ENCODE peak calls at places on chromosomes 4 and X, in five cellular contexts. L is tibial nerve, E is Karpas-422, M is lower leg skin, K is tibial artery. B is an unnamed sample.

GRCh38 chr4:24476209-24476781 is 108.1 kb downstream of the DHX15 start:
- DNase-seq in L (no peak), E (peak), M (no peak), K (no peak), B (peak)

GRCh38 chrX:22652596-22652995 is 347.2 kb upstream of the DDX53 start:
- DNase-seq in L (no peak), E (no peak), M (no peak), K (no peak), B (no peak)

GRCh38 chr4:73828945-73829344 is 7.5 kb upstream of the CXCL6 start:
- DNase-seq in L (no peak), E (no peak), M (no peak), K (no peak), B (peak)

GRCh38 chr4:66273110-66273509 is 602.8 kb upstream of the EPHA5 start:
- DNase-seq in L (no peak), E (no peak), M (no peak), K (no peak), B (no peak)

GRCh38 chrX:53239474-53239873 is 14.5 kb upstream of the KDM5C start:
- DNase-seq in L (no peak), E (peak), M (no peak), K (no peak), B (no peak)

GRCh38 chrX:39677987-39678840 is 419.5 kb downstream of the BCOR start:
- DNase-seq in L (no peak), E (peak), M (no peak), K (no peak), B (no peak)

GRCh38 chr4:87193958-87194675 is 26.3 kb downstream of the KLHL8 start:
- DNase-seq in L (no peak), E (no peak), M (no peak), K (no peak), B (no peak)

GRCh38 chrX:151181088-151181487 is 4.7 kb downstream of the GPR50 start:
- DNase-seq in L (no peak), E (no peak), M (no peak), K (no peak), B (no peak)

GRCh38 chr4:57075353-57075752 is 34.8 kb downstream of the IGFBP7 start:
- DNase-seq in L (no peak), E (no peak), M (no peak), K (no peak), B (no peak)

GRCh38 chrX:153646620-153647373 is at the start of gene DUSP9:
- DNase-seq in L (no peak), E (no peak), M (no peak), K (no peak), B (peak)

GRCh38 chr4:173014113-173014558 is 154.5 kb upstream of the GALNT7 start:
- DNase-seq in L (no peak), E (no peak), M (no peak), K (no peak), B (peak)

GRCh38 chr4:47334597-47335185 is 128.8 kb downstream of the COMMD8 start:
- DNase-seq in L (no peak), E (no peak), M (no peak), K (no peak), B (no peak)

GRCh38 chrX:154490021-154490413 is 412 bp downstream of the SLC10A3 start:
- DNase-seq in L (no peak), E (peak), M (no peak), K (no peak), B (peak)

GRCh38 chr4:17597517-17597916 is 16.9 kb upstream of the MED28 start:
- DNase-seq in L (no peak), E (no peak), M (no peak), K (no peak), B (no peak)

GRCh38 chr4:10962246-10962645 is 277.7 kb upstream of the CLNK start:
- DNase-seq in L (no peak), E (no peak), M (no peak), K (no peak), B (no peak)

GRCh38 chr4:40228497-40229365 is 31.9 kb downstream of the RHOH start:
- DNase-seq in L (no peak), E (no peak), M (no peak), K (no peak), B (no peak)

GRCh38 chr4:659851-660250 is 14.2 kb downstream of the ATP5ME start:
- DNase-seq in L (no peak), E (no peak), M (no peak), K (no peak), B (no peak)

GRCh38 chr4:89270792-89271191 is 36.8 kb downstream of the GPRIN3 start:
- DNase-seq in L (no peak), E (no peak), M (no peak), K (no peak), B (no peak)

GRCh38 chr4:108081251-108081650 is 87.5 kb downstream of the LEF1 start:
- DNase-seq in L (no peak), E (no peak), M (no peak), K (no peak), B (no peak)

GRCh38 chr4:40264995-40265909 is 68.4 kb downstream of the RHOH start:
- DNase-seq in L (no peak), E (no peak), M (no peak), K (no peak), B (peak)

GRCh38 chr4:73439991-73440390 is 4.0 kb downstream of the AFP start:
- DNase-seq in L (no peak), E (no peak), M (no peak), K (no peak), B (no peak)

GRCh38 chr4:137471895-137472294 is 60.4 kb downstream of the PCDH18 start:
- DNase-seq in L (no peak), E (no peak), M (no peak), K (no peak), B (peak)

GRCh38 chrX:20685652-20686051 is 418.9 kb upstream of the RPS6KA3 start:
- DNase-seq in L (no peak), E (no peak), M (no peak), K (no peak), B (no peak)

GRCh38 chr4:2714918-2715317 is 41.2 kb downstream of the TNIP2 start:
- DNase-seq in L (no peak), E (no peak), M (no peak), K (no peak), B (no peak)

GRCh38 chrX:50903387-50904027 is 7.0 kb upstream of the BMP15 start:
- DNase-seq in L (no peak), E (peak), M (no peak), K (no peak), B (peak)

GRCh38 chrX:153948847-153949819 is 4.7 kb upstream of the RENBP start:
- DNase-seq in L (no peak), E (no peak), M (no peak), K (no peak), B (no peak)

GRCh38 chr4:48332661-48333060 is 8.7 kb upstream of the SLAIN2 start:
- DNase-seq in L (no peak), E (no peak), M (no peak), K (no peak), B (no peak)

GRCh38 chr4:126328914-126329313 is 1014.2 kb downstream of the FAT4 start:
- DNase-seq in L (no peak), E (no peak), M (no peak), K (no peak), B (no peak)

GRCh38 chrX:88425739-88426138 is 321.3 kb upstream of the CPXCR1 start:
- DNase-seq in L (no peak), E (peak), M (no peak), K (no peak), B (peak)

GRCh38 chr4:153748378-153748777 is 11.4 kb downstream of the RNF175 start:
- DNase-seq in L (no peak), E (no peak), M (peak), K (peak), B (peak)

GRCh38 chrX:42229533-42229932 is 306.2 kb upstream of the CASK start:
- DNase-seq in L (no peak), E (no peak), M (no peak), K (no peak), B (no peak)

GRCh38 chrX:71910526-71911022 is at the start of gene NHSL2:
- DNase-seq in L (no peak), E (no peak), M (no peak), K (peak), B (no peak)

GRCh38 chrX:133412246-133412645 is 3.0 kb downstream of the GPC4 start:
- DNase-seq in L (no peak), E (no peak), M (no peak), K (no peak), B (no peak)

GRCh38 chr4:71553605-71554004 is 214.8 kb downstream of the SLC4A4 start:
- DNase-seq in L (no peak), E (peak), M (no peak), K (no peak), B (peak)

GRCh38 chr4:65698631-65699030 is 28.3 kb upstream of the EPHA5 start:
- DNase-seq in L (no peak), E (no peak), M (no peak), K (no peak), B (no peak)

GRCh38 chr4:113512880-113513279 is 248.7 kb downstream of the CAMK2D start:
- DNase-seq in L (no peak), E (no peak), M (no peak), K (no peak), B (no peak)

GRCh38 chr4:139560396-139561084 is 4.5 kb upstream of the SETD7 start:
- DNase-seq in L (no peak), E (peak), M (no peak), K (no peak), B (no peak)

GRCh38 chr4:166239354-166239753 is 366.3 kb downstream of the TLL1 start:
- DNase-seq in L (no peak), E (no peak), M (no peak), K (no peak), B (no peak)

GRCh38 chrX:39249999-39250398 is 448.7 kb downstream of the MID1IP1 start:
- DNase-seq in L (no peak), E (no peak), M (no peak), K (no peak), B (no peak)

GRCh38 chr4:110769578-110769977 is 146.7 kb upstream of the PITX2 start:
- DNase-seq in L (no peak), E (no peak), M (no peak), K (no peak), B (peak)

DNA sequence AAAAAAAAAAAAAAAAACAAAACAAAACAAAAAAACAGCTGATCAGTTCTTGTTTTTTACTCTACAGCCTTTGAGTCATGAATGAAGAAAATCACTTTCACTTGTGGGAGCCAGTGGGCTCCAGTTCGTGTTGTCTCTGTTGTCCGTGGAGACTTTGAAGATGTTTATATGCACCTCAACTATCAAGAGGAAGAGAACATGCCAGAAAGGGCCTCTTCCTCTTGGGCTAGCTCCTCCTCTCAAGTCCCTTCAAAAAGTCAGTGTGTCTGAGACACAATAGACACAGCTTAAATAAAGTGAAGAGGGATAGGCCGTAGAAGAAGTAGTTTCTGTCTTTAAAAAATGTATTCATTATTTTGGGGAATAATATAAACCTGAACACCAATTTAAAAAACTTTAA is 182.7 kb downstream of the KDR start:
- DNase-seq in L (no peak), E (no peak), M (no peak), K (no peak), B (no peak)
- H3K4me3 ChIP-seq in L (no peak), E (no peak), M (no peak), K (no peak), B (no peak)

GRCh38 chrX:106177982-106178321 is 9.8 kb downstream of the PWWP3B start:
- DNase-seq in L (no peak), E (no peak), M (no peak), K (no peak), B (no peak)
- H3K4me3 ChIP-seq in L (no peak), E (no peak), M (no peak), K (no peak), B (no peak)

GRCh38 chr4:152220201-152220666 is 315.7 kb downstream of the FBXW7 start:
- DNase-seq in L (no peak), E (no peak), M (no peak), K (no peak), B (no peak)
- H3K4me3 ChIP-seq in L (no peak), E (no peak), M (no peak), K (no peak), B (no peak)

GRCh38 chrX:47625365-47625764 is 4.4 kb downstream of the CFP start:
- DNase-seq in L (no peak), E (no peak), M (no peak), K (no peak), B (no peak)

GRCh38 chrX:47621851-47622250 is 2.2 kb upstream of the SYN1 start:
- DNase-seq in L (no peak), E (no peak), M (no peak), K (no peak), B (no peak)

GRCh38 chrX:47620303-47620685 is 637 bp upstream of the SYN1 start:
- DNase-seq in L (no peak), E (no peak), M (no peak), K (no peak), B (no peak)

GRCh38 chrX:47619486-47620302 is at the start of gene SYN1:
- DNase-seq in L (peak), E (peak), M (peak), K (peak), B (peak)

GRCh38 chrX:47623540-47624027 is 3.9 kb upstream of the SYN1 start:
- DNase-seq in L (no peak), E (no peak), M (peak), K (peak), B (peak)
- H3K4me3 ChIP-seq in L (peak), E (no peak), M (no peak), K (no peak), B (peak)

GRCh38 chr4:14912426-14912825 is 89.9 kb upstream of the CPEB2 start:
- DNase-seq in L (no peak), E (no peak), M (no peak), K (no peak), B (no peak)
- H3K4me3 ChIP-seq in L (no peak), E (no peak), M (no peak), K (no peak), B (no peak)

GRCh38 chrX:131289527-131289926 is 421 bp upstream of the IGSF1 start:
- DNase-seq in L (no peak), E (no peak), M (no peak), K (no peak), B (no peak)
- H3K4me3 ChIP-seq in L (peak), E (no peak), M (no peak), K (no peak), B (no peak)